ENCODE peak calls at places on chromosomes 4 and X, in four cellular contexts. T is sciatic nerve; X is stimulated activated CD4-positive, alpha-beta T cell treated with anti-CD3 and anti-CD28 coated beads, Interleukin-15, amount 100 ng/mL, for 1 hour; R is PC-3. Q is an unnamed sample.

GRCh38 chr4:71772592-71772991 is 11.3 kb downstream of the GC start:
- DNase-seq in T (no peak), X (no peak), R (peak), Q (no peak)

GRCh38 chrX:103254921-103255455 is at the start of gene TCEAL8:
- DNase-seq in T (peak), R (peak), X (peak), Q (peak)

GRCh38 chr4:41991916-41992767 is 1.8 kb downstream of the SLC30A9 start:
- DNase-seq in X (no peak), R (peak), T (no peak), Q (no peak)

GRCh38 chr4:152748619-152749018 is 30.9 kb downstream of the TIGD4 start:
- DNase-seq in R (no peak), T (no peak), X (no peak), Q (no peak)

GRCh38 chrX:1248381-1249061 is 20.1 kb upstream of the CSF2RA start:
- DNase-seq in T (peak), R (no peak), X (no peak), Q (no peak)

GRCh38 chrX:22122510-22122909 is 90.4 kb downstream of the PHEX start:
- DNase-seq in X (no peak), R (peak), T (no peak), Q (no peak)

GRCh38 chr4:139625487-139625886 is 40.1 kb upstream of the MGST2 start:
- DNase-seq in R (no peak), T (no peak), X (no peak), Q (no peak)

GRCh38 chrX:18701621-18702361 is 5.7 kb upstream of the PPEF1 start:
- DNase-seq in X (no peak), R (peak), T (peak), Q (no peak)

GRCh38 chr4:8737075-8737474 is 134.6 kb downstream of the HMX1 start:
- DNase-seq in T (no peak), R (no peak), X (no peak), Q (peak)

GRCh38 chrX:111319451-111319850 is 49.2 kb upstream of the CAPN6 start:
- DNase-seq in X (no peak), R (no peak), T (no peak), Q (no peak)

GRCh38 chrX:109822861-109823260 is 89.8 kb upstream of the ACSL4 start:
- DNase-seq in R (peak), T (no peak), X (no peak), Q (no peak)

Q was measured in sigmoid colon.